ENCODE peak calls at places on chromosomes 3 and 15, in nine cellular contexts. U is Right ventricle myocardium inferior; N is CD8-positive, alpha-beta T cell; W is A549; J is T-helper 17 cell; E is stimulated activated effector memory CD8-positive, alpha-beta T cell treated with anti-CD3 and anti-CD28 coated beads, Interleukin-12 subunit alpha, Interleukin-12 subunit beta, amount 100 ng/mL, for 72 hours; K is stimulated activated naive B cell treated with anti-CD40 and anti-IgM and Interleukin-4, amounts not matched to agents 10 μg/mL and 1 μg/mL and 100 μg/mL, for 72 hours; M is left ventricle myocardium superior; H is omental fat pad. Q is an unnamed sample.

GRCh38 chr3:184654375-184654774 is 57.5 kb downstream of the MAGEF1 start:
- ATAC-seq in N (no peak), K (no peak), E (no peak), W (no peak), H (no peak), U (no peak), J (no peak), M (no peak), Q (no peak)

GRCh38 chr3:179882322-179882721 is 154.4 kb downstream of the PEX5L start:
- ATAC-seq in M (no peak), W (no peak), H (no peak), K (no peak), U (no peak), N (no peak), E (peak), J (peak), Q (no peak)

GRCh38 chr3:152505926-152506325 is 237.2 kb downstream of the MBNL1 start:
- ATAC-seq in J (no peak), M (no peak), N (no peak), K (peak), H (peak), E (peak), W (no peak), U (no peak), Q (peak)

GRCh38 chr3:188316021-188316722 is 162.2 kb downstream of the LPP start:
- ATAC-seq in K (no peak), N (no peak), W (no peak), M (peak), J (no peak), U (peak), H (no peak), E (no peak), Q (no peak)

GRCh38 chr3:146543461-146544012 is 870 bp downstream of the PLSCR1 start:
- ATAC-seq in W (no peak), U (peak), H (peak), E (peak), K (peak), J (peak), M (peak), N (peak), Q (peak)

GRCh38 chr3:17111556-17111955 is 226.8 kb downstream of the PLCL2 start:
- ATAC-seq in N (no peak), J (no peak), M (no peak), W (no peak), K (no peak), U (no peak), H (no peak), E (peak), Q (no peak)

GRCh38 chr3:41200669-41201021 is 1.3 kb downstream of the CTNNB1 start:
- ATAC-seq in U (no peak), N (peak), W (no peak), M (no peak), H (no peak), K (no peak), J (no peak), E (no peak), Q (no peak)

GRCh38 chr3:129173206-129173605 is 10.5 kb downstream of the CNBP start:
- ATAC-seq in W (no peak), N (no peak), K (no peak), H (no peak), U (no peak), J (no peak), E (no peak), M (peak), Q (no peak)

GRCh38 chr15:62896380-62896866 is 146.1 kb upstream of the TPM1 start:
- ATAC-seq in J (no peak), H (no peak), W (peak), E (no peak), N (no peak), U (no peak), M (no peak), K (no peak), Q (no peak)

GRCh38 chr15:83843511-83843910 is 189.6 kb downstream of the ADAMTSL3 start:
- ATAC-seq in E (no peak), U (peak), N (no peak), M (peak), K (no peak), H (peak), W (no peak), J (no peak), Q (no peak)

GRCh38 chr3:97439373-97439772 is 325.2 kb upstream of the ARL6 start:
- ATAC-seq in E (no peak), K (no peak), U (no peak), N (no peak), J (no peak), M (no peak), W (no peak), H (no peak), Q (no peak)

GRCh38 chr3:99843590-99844260 is 26.1 kb downstream of the CMSS1 start:
- ATAC-seq in J (no peak), N (no peak), K (no peak), M (peak), H (no peak), U (peak), E (no peak), W (peak), Q (no peak)

GRCh38 chr3:87733671-87734367 is 325.0 kb downstream of the CGGBP1 start:
- ATAC-seq in K (no peak), N (no peak), H (no peak), E (no peak), W (no peak), M (no peak), J (no peak), U (no peak), Q (no peak)

GRCh38 chr15:70324001-70324974 is 226.6 kb upstream of the TLE3 start:
- ATAC-seq in J (no peak), U (peak), W (peak), N (no peak), K (no peak), M (peak), E (no peak), H (no peak), Q (no peak)

GRCh38 chr3:107285197-107285596 is 92.0 kb upstream of the CCDC54 start:
- ATAC-seq in J (no peak), M (no peak), N (no peak), E (no peak), K (no peak), W (no peak), U (no peak), H (no peak), Q (no peak)

GRCh38 chr15:41791547-41791937 is 17.3 kb downstream of the MAPKBP1 start:
- ATAC-seq in E (no peak), K (no peak), J (no peak), N (no peak), U (peak), W (no peak), M (no peak), H (peak), Q (no peak)

GRCh38 chr3:10377148-10377725 is 56.3 kb upstream of the SEC13 start:
- ATAC-seq in W (no peak), M (peak), E (no peak), J (no peak), H (no peak), K (no peak), N (no peak), U (peak), Q (no peak)

GRCh38 chr3:9897408-9898372 is 5.0 kb upstream of the IL17RE start:
- ATAC-seq in N (no peak), W (peak), M (no peak), U (no peak), J (no peak), E (no peak), H (no peak), K (no peak), Q (no peak)

GRCh38 chr3:115381931-115382330 is 234.8 kb upstream of the ZBTB20 start:
- ATAC-seq in K (no peak), U (no peak), E (no peak), H (no peak), N (no peak), W (no peak), J (no peak), M (no peak), Q (no peak)

GRCh38 chr15:99502182-99502581 is 63.6 kb upstream of the MEF2A start:
- ATAC-seq in N (no peak), U (no peak), W (no peak), M (no peak), J (peak), H (no peak), K (peak), E (peak), Q (peak)

GRCh38 chr3:134347516-134347915 is 26.7 kb downstream of the AMOTL2 start:
- ATAC-seq in K (no peak), W (no peak), M (no peak), E (no peak), N (no peak), H (no peak), U (no peak), J (no peak), Q (no peak)

GRCh38 chr3:125460233-125460632 is 59.8 kb downstream of the SNX4 start:
- ATAC-seq in H (no peak), J (no peak), U (peak), N (no peak), W (no peak), M (peak), E (no peak), K (no peak), Q (no peak)

GRCh38 chr15:25608926-25609325 is 170.1 kb upstream of the UBE3A start:
- ATAC-seq in K (no peak), U (no peak), H (no peak), J (no peak), M (no peak), E (no peak), N (no peak), W (no peak), Q (no peak)

GRCh38 chr15:64029633-64030032 is 16.7 kb downstream of the DAPK2 start:
- ATAC-seq in M (no peak), N (peak), W (peak), H (no peak), K (no peak), U (no peak), J (peak), E (peak), Q (no peak)

GRCh38 chr3:188683032-188683491 is 488.7 kb upstream of the TPRG1 start:
- ATAC-seq in E (peak), U (peak), K (peak), J (no peak), M (peak), N (no peak), W (peak), H (peak), Q (peak)

GRCh38 chr3:133040696-133041523 is 2.7 kb downstream of the TMEM108 start:
- ATAC-seq in U (peak), M (peak), H (peak), K (peak), W (peak), N (no peak), J (no peak), E (no peak), Q (peak)

GRCh38 chr15:79897380-79897678 is 515 bp upstream of the MTHFS start:
- ATAC-seq in W (no peak), J (no peak), K (no peak), M (no peak), U (no peak), N (no peak), H (no peak), E (no peak), Q (no peak)

GRCh38 chr15:54159044-54159443 is 180.8 kb downstream of the UNC13C start:
- ATAC-seq in M (no peak), K (no peak), U (no peak), W (no peak), N (no peak), H (no peak), E (no peak), J (no peak), Q (no peak)

GRCh38 chr15:66429117-66429516 is 42.4 kb downstream of the MAP2K1 start:
- ATAC-seq in H (no peak), M (no peak), E (no peak), K (peak), U (no peak), W (no peak), N (no peak), J (no peak), Q (peak)

GRCh38 chr15:21269121-21269520 is 171.2 kb downstream of the POTEB3 start:
- ATAC-seq in M (no peak), H (no peak), N (no peak), W (no peak), J (no peak), K (no peak), U (no peak), E (no peak), Q (no peak)

Q was measured in stimulated activated memory B cell treated with anti-CD40 and anti-IgM and Interleukin-4, amounts not matched to agents 10 μg/mL and 1 μg/mL and 100 μg/mL, for 72 hours.